ENCODE peak calls at places on chromosomes 5 and 9, in seven cellular contexts. One of them, this sample, is unnamed.

GRCh38 chr9:94639045-94639995 is at the start of gene FBP1:
- DNase-seq in stomach: peak
- DNase-seq in cardiac muscle cell: peak
- DNase-seq in progenitor cell of endocrine pancreas: no peak
- DNase-seq in nephron progenitor cell: peak
- DNase-seq in GM20000: peak
- DNase-seq in foreskin fibroblast: no peak
- DNase-seq in this sample: peak

GRCh38 chr5:14424011-14424685 is 157.4 kb upstream of the OTULINL start:
- DNase-seq in stomach: no peak
- DNase-seq in cardiac muscle cell: no peak
- DNase-seq in progenitor cell of endocrine pancreas: no peak
- DNase-seq in nephron progenitor cell: no peak
- DNase-seq in GM20000: no peak
- DNase-seq in foreskin fibroblast: no peak
- DNase-seq in this sample: no peak

GRCh38 chr9:93266521-93267001 is 82.6 kb downstream of the WNK2 start:
- DNase-seq in stomach: no peak
- DNase-seq in cardiac muscle cell: no peak
- DNase-seq in progenitor cell of endocrine pancreas: no peak
- DNase-seq in nephron progenitor cell: no peak
- DNase-seq in GM20000: peak
- DNase-seq in foreskin fibroblast: no peak
- DNase-seq in this sample: no peak

GRCh38 chr9:101849102-101849707 is 110.8 kb upstream of the GRIN3A start:
- DNase-seq in stomach: no peak
- DNase-seq in cardiac muscle cell: no peak
- DNase-seq in progenitor cell of endocrine pancreas: no peak
- DNase-seq in nephron progenitor cell: no peak
- DNase-seq in GM20000: no peak
- DNase-seq in foreskin fibroblast: no peak
- DNase-seq in this sample: no peak

GRCh38 chr9:120136685-120137084 is 443.3 kb downstream of the CDK5RAP2 start:
- DNase-seq in stomach: no peak
- DNase-seq in cardiac muscle cell: no peak
- DNase-seq in progenitor cell of endocrine pancreas: no peak
- DNase-seq in nephron progenitor cell: no peak
- DNase-seq in GM20000: no peak
- DNase-seq in foreskin fibroblast: no peak
- DNase-seq in this sample: no peak

GRCh38 chr5:79107020-79107796 is 4.4 kb upstream of the BHMT start:
- DNase-seq in stomach: no peak
- DNase-seq in cardiac muscle cell: peak
- DNase-seq in progenitor cell of endocrine pancreas: no peak
- DNase-seq in nephron progenitor cell: no peak
- DNase-seq in GM20000: no peak
- DNase-seq in foreskin fibroblast: peak
- DNase-seq in this sample: no peak

GRCh38 chr9:123562844-123563346 is 206.9 kb downstream of the CRB2 start:
- DNase-seq in stomach: no peak
- DNase-seq in cardiac muscle cell: peak
- DNase-seq in progenitor cell of endocrine pancreas: no peak
- DNase-seq in nephron progenitor cell: no peak
- DNase-seq in GM20000: peak
- DNase-seq in foreskin fibroblast: peak
- DNase-seq in this sample: peak

GRCh38 chr9:89797255-89797654 is 192.4 kb downstream of the GADD45G start:
- DNase-seq in stomach: no peak
- DNase-seq in cardiac muscle cell: no peak
- DNase-seq in progenitor cell of endocrine pancreas: no peak
- DNase-seq in nephron progenitor cell: no peak
- DNase-seq in GM20000: no peak
- DNase-seq in foreskin fibroblast: no peak
- DNase-seq in this sample: no peak

GRCh38 chr5:179754024-179754423 is 21.4 kb downstream of the MAML1 start:
- DNase-seq in stomach: no peak
- DNase-seq in cardiac muscle cell: no peak
- DNase-seq in progenitor cell of endocrine pancreas: no peak
- DNase-seq in nephron progenitor cell: no peak
- DNase-seq in GM20000: no peak
- DNase-seq in foreskin fibroblast: no peak
- DNase-seq in this sample: no peak

GRCh38 chr9:101030022-101030391 is 1.5 kb downstream of the PLPPR1 start:
- DNase-seq in stomach: no peak
- DNase-seq in cardiac muscle cell: no peak
- DNase-seq in progenitor cell of endocrine pancreas: no peak
- DNase-seq in nephron progenitor cell: no peak
- DNase-seq in GM20000: no peak
- DNase-seq in foreskin fibroblast: no peak
- DNase-seq in this sample: no peak

GRCh38 chr9:136029556-136029955 is 65.5 kb downstream of the NACC2 start:
- DNase-seq in stomach: no peak
- DNase-seq in cardiac muscle cell: no peak
- DNase-seq in progenitor cell of endocrine pancreas: no peak
- DNase-seq in nephron progenitor cell: no peak
- DNase-seq in GM20000: no peak
- DNase-seq in foreskin fibroblast: no peak
- DNase-seq in this sample: no peak

GRCh38 chr9:27489087-27489876 is 34.8 kb upstream of the IFNK start:
- DNase-seq in stomach: no peak
- DNase-seq in cardiac muscle cell: no peak
- DNase-seq in progenitor cell of endocrine pancreas: no peak
- DNase-seq in nephron progenitor cell: no peak
- DNase-seq in GM20000: peak
- DNase-seq in foreskin fibroblast: no peak
- DNase-seq in this sample: no peak

GRCh38 chr5:120624021-120624563 is 160.0 kb downstream of the PRR16 start:
- DNase-seq in stomach: no peak
- DNase-seq in cardiac muscle cell: peak
- DNase-seq in progenitor cell of endocrine pancreas: no peak
- DNase-seq in nephron progenitor cell: no peak
- DNase-seq in GM20000: no peak
- DNase-seq in foreskin fibroblast: no peak
- DNase-seq in this sample: no peak

GRCh38 chr5:8993031-8993430 is 552.8 kb downstream of the SEMA5A start:
- DNase-seq in stomach: no peak
- DNase-seq in cardiac muscle cell: peak
- DNase-seq in progenitor cell of endocrine pancreas: no peak
- DNase-seq in nephron progenitor cell: no peak
- DNase-seq in GM20000: peak
- DNase-seq in foreskin fibroblast: no peak
- DNase-seq in this sample: no peak

GRCh38 chr9:115084709-115085108 is 33.2 kb downstream of the TNC start:
- DNase-seq in stomach: no peak
- DNase-seq in cardiac muscle cell: no peak
- DNase-seq in progenitor cell of endocrine pancreas: no peak
- DNase-seq in nephron progenitor cell: no peak
- DNase-seq in GM20000: no peak
- DNase-seq in foreskin fibroblast: no peak
- DNase-seq in this sample: no peak

GRCh38 chr9:19320495-19320894 is 59.5 kb downstream of the RPS6 start:
- DNase-seq in stomach: no peak
- DNase-seq in cardiac muscle cell: peak
- DNase-seq in progenitor cell of endocrine pancreas: no peak
- DNase-seq in nephron progenitor cell: no peak
- DNase-seq in GM20000: no peak
- DNase-seq in foreskin fibroblast: no peak
- DNase-seq in this sample: no peak

GRCh38 chr5:148910686-148911361 is 84.4 kb downstream of the ADRB2 start:
- DNase-seq in stomach: peak
- DNase-seq in cardiac muscle cell: peak
- DNase-seq in progenitor cell of endocrine pancreas: no peak
- DNase-seq in nephron progenitor cell: no peak
- DNase-seq in GM20000: no peak
- DNase-seq in foreskin fibroblast: peak
- DNase-seq in this sample: peak

GRCh38 chr5:96489518-96489917 is 56.5 kb upstream of the PCSK1 start:
- DNase-seq in stomach: no peak
- DNase-seq in cardiac muscle cell: no peak
- DNase-seq in progenitor cell of endocrine pancreas: no peak
- DNase-seq in nephron progenitor cell: no peak
- DNase-seq in GM20000: no peak
- DNase-seq in foreskin fibroblast: no peak
- DNase-seq in this sample: no peak

GRCh38 chr9:134295101-134295745 is 31.0 kb upstream of the RXRA start:
- DNase-seq in stomach: no peak
- DNase-seq in cardiac muscle cell: no peak
- DNase-seq in progenitor cell of endocrine pancreas: no peak
- DNase-seq in nephron progenitor cell: no peak
- DNase-seq in GM20000: no peak
- DNase-seq in foreskin fibroblast: no peak
- DNase-seq in this sample: no peak

GRCh38 chr9:34501889-34502425 is 20.8 kb downstream of the ENHO start:
- DNase-seq in stomach: peak
- DNase-seq in cardiac muscle cell: peak
- DNase-seq in progenitor cell of endocrine pancreas: no peak
- DNase-seq in nephron progenitor cell: no peak
- DNase-seq in GM20000: no peak
- DNase-seq in foreskin fibroblast: peak
- DNase-seq in this sample: peak

GRCh38 chr5:43338856-43339255 is 25.6 kb upstream of the HMGCS1 start:
- DNase-seq in stomach: no peak
- DNase-seq in cardiac muscle cell: no peak
- DNase-seq in progenitor cell of endocrine pancreas: no peak
- DNase-seq in nephron progenitor cell: no peak
- DNase-seq in GM20000: no peak
- DNase-seq in foreskin fibroblast: no peak
- DNase-seq in this sample: no peak

GRCh38 chr9:81317939-81318338 is 371.4 kb downstream of the TLE1 start:
- DNase-seq in stomach: no peak
- DNase-seq in cardiac muscle cell: no peak
- DNase-seq in progenitor cell of endocrine pancreas: no peak
- DNase-seq in nephron progenitor cell: no peak
- DNase-seq in GM20000: no peak
- DNase-seq in foreskin fibroblast: no peak
- DNase-seq in this sample: no peak

GRCh38 chr9:115006660-115007059 is 76.3 kb upstream of the TNFSF8 start:
- DNase-seq in stomach: no peak
- DNase-seq in cardiac muscle cell: peak
- DNase-seq in progenitor cell of endocrine pancreas: no peak
- DNase-seq in nephron progenitor cell: no peak
- DNase-seq in GM20000: no peak
- DNase-seq in foreskin fibroblast: peak
- DNase-seq in this sample: no peak

GRCh38 chr9:134682026-134682425 is 40.4 kb downstream of the COL5A1 start:
- DNase-seq in stomach: no peak
- DNase-seq in cardiac muscle cell: no peak
- DNase-seq in progenitor cell of endocrine pancreas: no peak
- DNase-seq in nephron progenitor cell: no peak
- DNase-seq in GM20000: no peak
- DNase-seq in foreskin fibroblast: no peak
- DNase-seq in this sample: no peak

GRCh38 chr5:179287071-179287470 is 58.2 kb downstream of the ADAMTS2 start:
- DNase-seq in stomach: no peak
- DNase-seq in cardiac muscle cell: no peak
- DNase-seq in progenitor cell of endocrine pancreas: no peak
- DNase-seq in nephron progenitor cell: no peak
- DNase-seq in GM20000: no peak
- DNase-seq in foreskin fibroblast: no peak
- DNase-seq in this sample: no peak

GRCh38 chr5:6243706-6244105 is 134.6 kb downstream of the MED10 start:
- DNase-seq in stomach: no peak
- DNase-seq in cardiac muscle cell: no peak
- DNase-seq in progenitor cell of endocrine pancreas: no peak
- DNase-seq in nephron progenitor cell: no peak
- DNase-seq in GM20000: no peak
- DNase-seq in foreskin fibroblast: no peak
- DNase-seq in this sample: no peak

GRCh38 chr5:117060099-117060498 is 485.5 kb upstream of the SEMA6A start:
- DNase-seq in stomach: no peak
- DNase-seq in cardiac muscle cell: no peak
- DNase-seq in progenitor cell of endocrine pancreas: no peak
- DNase-seq in nephron progenitor cell: no peak
- DNase-seq in GM20000: no peak
- DNase-seq in foreskin fibroblast: no peak
- DNase-seq in this sample: no peak

GRCh38 chr5:117054141-117054540 is 479.5 kb upstream of the SEMA6A start:
- DNase-seq in stomach: no peak
- DNase-seq in cardiac muscle cell: no peak
- DNase-seq in progenitor cell of endocrine pancreas: no peak
- DNase-seq in nephron progenitor cell: no peak
- DNase-seq in GM20000: no peak
- DNase-seq in foreskin fibroblast: no peak
- DNase-seq in this sample: no peak

GRCh38 chr5:117058740-117059139 is 484.1 kb upstream of the SEMA6A start:
- DNase-seq in stomach: no peak
- DNase-seq in cardiac muscle cell: no peak
- DNase-seq in progenitor cell of endocrine pancreas: no peak
- DNase-seq in nephron progenitor cell: no peak
- DNase-seq in GM20000: no peak
- DNase-seq in foreskin fibroblast: no peak
- DNase-seq in this sample: no peak

GRCh38 chr5:117054808-117055398 is 480.3 kb upstream of the SEMA6A start:
- DNase-seq in stomach: no peak
- DNase-seq in cardiac muscle cell: no peak
- DNase-seq in progenitor cell of endocrine pancreas: no peak
- DNase-seq in nephron progenitor cell: no peak
- DNase-seq in GM20000: no peak
- DNase-seq in foreskin fibroblast: no peak
- DNase-seq in this sample: no peak
- TF ChIP-seq CTCF in stomach: no peak
- TF ChIP-seq CTCF in cardiac muscle cell: no peak
- TF ChIP-seq CTCF in progenitor cell of endocrine pancreas: no peak
- TF ChIP-seq CTCF in nephron progenitor cell: no peak
- TF ChIP-seq CTCF in GM20000: no peak
- TF ChIP-seq CTCF in foreskin fibroblast: no peak
- TF ChIP-seq CTCF in this sample: no peak

DNA sequence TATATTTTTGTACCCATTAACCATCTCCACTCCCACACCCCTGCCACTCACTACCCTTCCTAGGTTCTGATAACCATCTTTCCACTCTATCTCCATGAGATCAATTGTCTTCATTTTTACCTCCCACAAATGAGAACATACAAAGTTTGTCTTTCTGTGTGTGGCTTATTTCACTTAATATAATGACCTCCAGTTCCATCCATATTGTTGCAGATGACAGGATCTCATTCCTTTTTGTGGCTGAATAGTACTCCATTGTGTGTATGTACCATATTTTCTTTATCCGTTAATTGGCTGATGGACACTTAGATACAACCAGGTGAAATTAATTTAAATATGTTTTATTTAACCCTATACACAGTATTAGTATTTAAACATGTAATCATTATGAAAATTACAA is 552.9 kb downstream of the PDE4D start:
- DNase-seq in stomach: no peak
- DNase-seq in cardiac muscle cell: no peak
- DNase-seq in progenitor cell of endocrine pancreas: no peak
- DNase-seq in nephron progenitor cell: no peak
- DNase-seq in GM20000: no peak
- DNase-seq in foreskin fibroblast: no peak
- DNase-seq in this sample: no peak
- TF ChIP-seq CTCF in stomach: no peak
- TF ChIP-seq CTCF in cardiac muscle cell: no peak
- TF ChIP-seq CTCF in progenitor cell of endocrine pancreas: no peak
- TF ChIP-seq CTCF in nephron progenitor cell: no peak
- TF ChIP-seq CTCF in GM20000: no peak
- TF ChIP-seq CTCF in foreskin fibroblast: no peak
- TF ChIP-seq CTCF in this sample: no peak

GRCh38 chr9:137294684-137295312 is 7.3 kb downstream of the NRARP start:
- DNase-seq in stomach: no peak
- DNase-seq in cardiac muscle cell: peak
- DNase-seq in progenitor cell of endocrine pancreas: no peak
- DNase-seq in nephron progenitor cell: peak
- DNase-seq in GM20000: no peak
- DNase-seq in foreskin fibroblast: no peak
- DNase-seq in this sample: no peak
- TF ChIP-seq CTCF in stomach: no peak
- TF ChIP-seq CTCF in cardiac muscle cell: peak
- TF ChIP-seq CTCF in progenitor cell of endocrine pancreas: peak
- TF ChIP-seq CTCF in nephron progenitor cell: no peak
- TF ChIP-seq CTCF in GM20000: no peak
- TF ChIP-seq CTCF in foreskin fibroblast: peak
- TF ChIP-seq CTCF in this sample: no peak

GRCh38 chr9:110575169-110575568 is 4.4 kb downstream of the SVEP1 start:
- DNase-seq in stomach: no peak
- DNase-seq in cardiac muscle cell: no peak
- DNase-seq in progenitor cell of endocrine pancreas: no peak
- DNase-seq in nephron progenitor cell: no peak
- DNase-seq in GM20000: no peak
- DNase-seq in foreskin fibroblast: peak
- DNase-seq in this sample: no peak
- TF ChIP-seq CTCF in stomach: no peak
- TF ChIP-seq CTCF in cardiac muscle cell: no peak
- TF ChIP-seq CTCF in progenitor cell of endocrine pancreas: no peak
- TF ChIP-seq CTCF in nephron progenitor cell: no peak
- TF ChIP-seq CTCF in GM20000: no peak
- TF ChIP-seq CTCF in foreskin fibroblast: no peak
- TF ChIP-seq CTCF in this sample: no peak

This sample was measured in testis.